ENCODE peak calls at places on chromosomes 1 and 21, in nine cellular contexts. X is astrocyte, G is heart left ventricle, N is upper lobe of right lung, H is PC-3, Y is aorta, T is AG04450, Q is HCT116, S is mesenchymal stem cell. D is an unnamed sample. For H3K27me3 and H3K9me3, the result is how much of the 10 kb centered on the place peaks cover.

GRCh38 chr1:235442788-235443429 is 61.3 kb downstream of the B3GALNT2 start:
- DNase-seq in X (peak), G (no peak), N (no peak), H (peak), Y (no peak), T (peak), Q (peak), S (peak), D (no peak)

GRCh38 chr1:200153277-200154055 is 126.0 kb downstream of the NR5A2 start:
- DNase-seq in X (no peak), G (no peak), N (no peak), H (no peak), Y (no peak), T (no peak), Q (no peak), S (peak), D (no peak)

GRCh38 chr1:10113501-10113900 is 80.7 kb downstream of the UBE4B start:
- DNase-seq in X (no peak), G (no peak), N (no peak), H (no peak), Y (no peak), T (no peak), Q (no peak), S (no peak), D (no peak)

GRCh38 chr1:227808566-227808965 is 6.9 kb upstream of the PRSS38 start:
- DNase-seq in X (no peak), G (no peak), N (no peak), H (peak), Y (no peak), T (no peak), Q (no peak), S (peak), D (peak)

GRCh38 chr1:116172666-116173065 is 61.5 kb downstream of the MAB21L3 start:
- DNase-seq in X (no peak), G (no peak), N (no peak), H (no peak), Y (no peak), T (no peak), Q (no peak), S (no peak), D (no peak)

GRCh38 chr1:201648066-201648910 is 109.4 kb downstream of the NAV1 start:
- DNase-seq in X (peak), G (peak), N (peak), H (peak), Y (peak), T (no peak), Q (no peak), S (peak), D (peak)

GRCh38 chr1:172670791-172671190 is 11.9 kb downstream of the FASLG start:
- DNase-seq in X (no peak), G (no peak), N (no peak), H (no peak), Y (no peak), T (no peak), Q (no peak), S (no peak), D (no peak)

GRCh38 chr1:236608930-236609726 is 4.8 kb upstream of the HEATR1 start:
- DNase-seq in X (peak), G (peak), N (no peak), H (peak), Y (peak), T (no peak), Q (peak), S (peak), D (peak)

GRCh38 chr1:212127219-212127618 is 91.7 kb downstream of the DTL start:
- DNase-seq in X (no peak), G (no peak), N (no peak), H (no peak), Y (no peak), T (no peak), Q (no peak), S (no peak), D (no peak)

GRCh38 chr1:177045156-177045555 is 119.4 kb downstream of the ASTN1 start:
- DNase-seq in X (no peak), G (no peak), N (no peak), H (no peak), Y (no peak), T (no peak), Q (no peak), S (no peak), D (no peak)

GRCh38 chr1:89965203-89965900 is 29.6 kb upstream of the ZNF326 start:
- DNase-seq in X (no peak), G (no peak), N (no peak), H (no peak), Y (no peak), T (no peak), Q (no peak), S (peak), D (no peak)

GRCh38 chr1:234531181-234532132 is 52.5 kb upstream of the TARBP1 start:
- DNase-seq in X (peak), G (peak), N (no peak), H (peak), Y (peak), T (no peak), Q (no peak), S (peak), D (no peak)

GRCh38 chr1:30511106-30511505 is 212.3 kb downstream of the MATN1 start:
- DNase-seq in X (no peak), G (no peak), N (no peak), H (no peak), Y (no peak), T (no peak), Q (no peak), S (no peak), D (no peak)

GRCh38 chr1:188006354-188006753 is 1177.6 kb downstream of the PLA2G4A start:
- DNase-seq in X (no peak), G (no peak), N (no peak), H (peak), Y (no peak), T (no peak), Q (no peak), S (no peak), D (no peak)

GRCh38 chr1:170309389-170310013 is 163.7 kb downstream of the NTMT2 start:
- DNase-seq in X (peak), G (no peak), N (no peak), H (peak), Y (peak), T (peak), Q (no peak), S (peak), D (peak)

GRCh38 chr1:145849356-145850165 is 4.1 kb downstream of the NUDT17 start:
- DNase-seq in X (peak), G (no peak), N (no peak), H (no peak), Y (no peak), T (no peak), Q (no peak), S (peak), D (peak)

GRCh38 chr1:119787776-119788175 is 19.1 kb upstream of the HMGCS2 start:
- DNase-seq in X (peak), G (no peak), N (no peak), H (peak), Y (no peak), T (no peak), Q (no peak), S (no peak), D (no peak)

GRCh38 chr1:161307892-161308638 is 1.7 kb downstream of the MPZ start:
- DNase-seq in X (no peak), G (no peak), N (no peak), H (no peak), Y (no peak), T (no peak), Q (no peak), S (no peak), D (no peak)

GRCh38 chr1:154755858-154756730 is 114.0 kb downstream of the KCNN3 start:
- DNase-seq in X (peak), G (no peak), N (no peak), H (peak), Y (no peak), T (no peak), Q (no peak), S (peak), D (peak)

GRCh38 chr1:219281834-219282233 is 108.2 kb downstream of the LYPLAL1 start:
- DNase-seq in X (no peak), G (no peak), N (no peak), H (peak), Y (no peak), T (no peak), Q (no peak), S (no peak), D (no peak)

GRCh38 chr1:216793303-216793702 is 70.1 kb upstream of the ESRRG start:
- DNase-seq in X (no peak), G (no peak), N (no peak), H (peak), Y (no peak), T (no peak), Q (no peak), S (no peak), D (no peak)

GRCh38 chr1:76465030-76465429 is 390.5 kb downstream of the ST6GALNAC3 start:
- DNase-seq in X (peak), G (no peak), N (no peak), H (no peak), Y (no peak), T (no peak), Q (no peak), S (no peak), D (peak)

GRCh38 chr1:1470626-1471388 is 758 bp upstream of the ATAD3B start:
- DNase-seq in X (peak), G (no peak), N (no peak), H (peak), Y (no peak), T (no peak), Q (no peak), S (peak), D (peak)

GRCh38 chr21:37060296-37060695 is 12.6 kb downstream of the PIGP start:
- DNase-seq in X (peak), G (no peak), N (peak), H (peak), Y (no peak), T (peak), Q (peak), S (peak), D (peak)

GRCh38 chr1:225448146-225448805 is 20.4 kb upstream of the LBR start:
- DNase-seq in X (no peak), G (no peak), N (peak), H (no peak), Y (no peak), T (no peak), Q (no peak), S (no peak), D (no peak)

GRCh38 chr1:66563094-66563800 is 29.3 kb downstream of the SGIP1 start:
- DNase-seq in X (peak), G (peak), N (no peak), H (peak), Y (no peak), T (peak), Q (peak), S (peak), D (peak)

GRCh38 chr1:59071289-59071688 is 225.6 kb upstream of the FGGY start:
- DNase-seq in X (no peak), G (no peak), N (no peak), H (no peak), Y (no peak), T (no peak), Q (no peak), S (no peak), D (no peak)

GRCh38 chr1:162878000-162878596 is 17.1 kb upstream of the CCDC190 start:
- DNase-seq in X (peak), G (peak), N (no peak), H (peak), Y (peak), T (peak), Q (peak), S (peak), D (peak)

GRCh38 chr1:71252900-71253299 is 172.1 kb upstream of the ZRANB2 start:
- DNase-seq in X (no peak), G (no peak), N (no peak), H (no peak), Y (no peak), T (no peak), Q (no peak), S (no peak), D (no peak)

GRCh38 chr1:111209622-111210021 is 9.2 kb upstream of the DENND2D start:
- DNase-seq in X (no peak), G (no peak), N (no peak), H (no peak), Y (no peak), T (no peak), Q (no peak), S (no peak), D (no peak)

GRCh38 chr1:85611856-85612255 is 31.3 kb downstream of the CCN1 start:
- DNase-seq in X (peak), G (peak), N (peak), H (peak), Y (peak), T (peak), Q (peak), S (peak), D (peak)

GRCh38 chr1:208541225-208541855 is 297.2 kb upstream of the PLXNA2 start:
- DNase-seq in X (no peak), G (no peak), N (no peak), H (peak), Y (no peak), T (no peak), Q (no peak), S (no peak), D (peak)

GRCh38 chr1:65041014-65041413 is 74.7 kb upstream of the JAK1 start:
- DNase-seq in X (no peak), G (no peak), N (no peak), H (no peak), Y (peak), T (no peak), Q (no peak), S (no peak), D (no peak)

GRCh38 chr1:9394010-9394409 is 101.3 kb downstream of the SPSB1 start:
- DNase-seq in X (no peak), G (no peak), N (no peak), H (no peak), Y (no peak), T (no peak), Q (no peak), S (no peak), D (no peak)

GRCh38 chr1:9494936-9495758 is 44.1 kb upstream of the SLC25A33 start:
- DNase-seq in X (no peak), G (peak), N (peak), H (peak), Y (peak), T (no peak), Q (peak), S (peak), D (peak)

GRCh38 chr1:16979475-16980327 is 719 bp downstream of the MFAP2 start:
- DNase-seq in X (no peak), G (peak), N (no peak), H (no peak), Y (no peak), T (no peak), Q (no peak), S (peak), D (peak)

GRCh38 chr1:218991089-218991488 is 182.6 kb upstream of the LYPLAL1 start:
- DNase-seq in X (no peak), G (no peak), N (no peak), H (no peak), Y (no peak), T (no peak), Q (no peak), S (no peak), D (no peak)

GRCh38 chr1:199931666-199932377 is 95.7 kb upstream of the NR5A2 start:
- DNase-seq in X (no peak), G (no peak), N (no peak), H (peak), Y (peak), T (no peak), Q (no peak), S (peak), D (peak)

GRCh38 chr1:234956821-234957329 is 171.8 kb downstream of the TOMM20 start:
- DNase-seq in X (no peak), G (no peak), N (no peak), H (no peak), Y (no peak), T (no peak), Q (no peak), S (no peak), D (peak)

DNA sequence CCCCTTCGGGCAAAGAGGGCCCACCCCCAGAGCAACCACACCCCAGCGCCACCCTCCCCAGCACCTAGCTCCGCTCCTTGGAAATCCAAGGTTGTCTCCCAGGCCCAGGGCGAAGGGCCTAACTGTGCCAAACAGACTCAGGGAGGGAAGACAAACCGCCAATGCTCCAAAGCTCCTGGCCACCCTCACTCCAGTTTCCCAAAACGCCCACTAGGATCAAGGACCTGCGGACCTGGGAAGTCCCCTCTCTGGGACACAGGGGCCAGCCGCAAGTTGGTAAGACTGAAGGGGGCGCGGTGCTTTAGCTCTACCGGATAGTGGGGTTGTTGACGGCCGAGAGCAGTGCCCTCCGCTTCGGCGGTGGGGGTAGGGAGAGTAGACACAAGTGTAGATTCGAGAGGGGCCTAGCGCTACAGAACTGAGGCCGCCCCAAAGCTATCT is 581 bp downstream of the IRF6 start:
- DNase-seq in X (no peak), G (no peak), N (peak), H (peak), Y (no peak), T (no peak), Q (no peak), S (no peak), D (no peak)
- H3K4me3 ChIP-seq in X (no peak), G (no peak), N (peak), H (peak), Y (no peak), T (peak), Q (peak), S (no peak), D (no peak)

GRCh38 chr1:46484783-46485490 is 4.7 kb upstream of the DMBX1 start:
- DNase-seq in X (no peak), G (no peak), N (no peak), H (no peak), Y (peak), T (no peak), Q (no peak), S (no peak), D (no peak)

GRCh38 chr1:46486432-46487015 is 3.1 kb upstream of the DMBX1 start:
- DNase-seq in X (no peak), G (no peak), N (no peak), H (no peak), Y (peak), T (no peak), Q (no peak), S (no peak), D (no peak)

GRCh38 chr1:46487818-46488218 is 1.8 kb upstream of the DMBX1 start:
- DNase-seq in X (no peak), G (no peak), N (no peak), H (no peak), Y (no peak), T (no peak), Q (no peak), S (no peak), D (no peak)

GRCh38 chr1:46483597-46483996 is 6.0 kb upstream of the DMBX1 start:
- DNase-seq in X (no peak), G (no peak), N (no peak), H (no peak), Y (peak), T (no peak), Q (no peak), S (no peak), D (no peak)

GRCh38 chr1:46485564-46486431 is 3.8 kb upstream of the DMBX1 start:
- DNase-seq in X (no peak), G (no peak), N (no peak), H (no peak), Y (peak), T (no peak), Q (no peak), S (no peak), D (no peak)
- H3K27me3 ChIP-seq in X (half or more), G (half or more), N (half or more), H (under half), Y (under half), T (half or more), Q (under half), S (half or more), D (under half)

GRCh38 chr1:178772952-178773351 is 47.9 kb downstream of the RALGPS2 start:
- DNase-seq in X (no peak), G (no peak), N (no peak), H (no peak), Y (no peak), T (no peak), Q (no peak), S (no peak), D (no peak)

GRCh38 chr1:178774263-178774662 is 49.2 kb downstream of the RALGPS2 start:
- DNase-seq in X (no peak), G (no peak), N (no peak), H (peak), Y (no peak), T (no peak), Q (no peak), S (peak), D (no peak)

DNA sequence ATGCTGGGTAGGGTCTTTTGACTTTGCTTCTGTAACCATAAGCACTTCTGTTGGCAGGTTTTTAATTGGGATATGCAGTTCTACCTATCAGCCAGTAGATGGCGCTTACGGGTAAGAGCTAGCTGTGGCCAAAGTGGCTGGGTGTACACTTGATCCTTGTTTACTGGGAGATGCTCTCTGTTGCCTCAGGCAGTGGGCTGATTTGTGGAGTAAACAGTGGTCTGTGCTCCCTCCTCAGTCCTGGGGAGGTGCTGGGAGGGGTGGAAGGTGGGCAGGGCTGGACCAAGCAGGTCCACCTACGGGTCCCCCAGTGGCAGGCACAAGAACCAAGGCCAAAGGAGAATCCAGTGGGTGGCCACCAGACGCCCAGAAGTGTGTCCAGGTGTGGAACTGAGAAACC is 43.4 kb downstream of the RALGPS2 start:
- DNase-seq in X (peak), G (no peak), N (no peak), H (peak), Y (no peak), T (no peak), Q (peak), S (peak), D (no peak)
- H3K9me3 ChIP-seq in X (under half), G (under half), N (under half), H (under half), Y (under half), T (under half), Q (under half), S (under half), D (under half)

GRCh38 chr1:100045206-100045605 is 75.4 kb downstream of the SLC35A3 start:
- DNase-seq in X (no peak), G (no peak), N (no peak), H (no peak), Y (no peak), T (no peak), Q (no peak), S (no peak), D (no peak)
- H3K4me3 ChIP-seq in X (no peak), G (no peak), N (no peak), H (no peak), Y (no peak), T (no peak), Q (no peak), S (no peak), D (no peak)

DNA sequence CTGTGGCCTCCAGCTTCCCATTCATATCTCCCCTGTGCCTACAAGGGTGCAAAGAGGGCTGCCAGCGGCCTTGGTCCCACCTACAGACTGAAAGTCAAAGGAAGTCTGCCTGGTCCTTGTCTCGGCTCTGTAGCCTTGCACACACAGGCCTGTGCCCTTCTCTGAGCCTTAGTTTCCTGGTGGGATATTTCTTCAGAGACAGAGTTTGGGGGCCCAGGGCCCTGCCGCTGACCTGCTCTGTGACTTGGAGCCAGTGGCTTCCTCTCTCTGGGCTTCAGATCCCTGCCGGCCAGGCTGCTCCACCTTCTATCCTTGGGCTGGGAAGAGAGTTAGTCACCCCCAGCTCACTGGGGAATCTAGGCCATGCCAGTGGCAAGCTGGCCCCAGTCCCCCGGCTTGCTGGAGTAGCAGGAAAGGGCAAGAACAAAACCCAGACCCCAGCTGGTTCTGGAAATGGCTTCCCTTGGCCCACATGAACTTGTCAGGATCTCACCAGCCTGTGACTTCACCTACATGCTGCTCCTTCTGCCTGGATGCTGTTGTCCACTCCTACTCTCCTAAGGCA is 1.0 kb upstream of the TMEM61 start:
- DNase-seq in X (no peak), G (no peak), N (peak), H (no peak), Y (no peak), T (no peak), Q (no peak), S (no peak), D (peak)
- H3K27me3 ChIP-seq in X (under half), G (under half), N (under half), H (under half), Y (under half), T (half or more), Q (under half), S (half or more), D (under half)

D was measured in MG63.